ENCODE peak calls at places on chromosomes 16 and 17, in nine cellular contexts. W, N, M, P, F, V, Y, T and D are unnamed samples.

GRCh38 chr16:51155199-51155607 is 4.1 kb upstream of the SALL1 start:
- DNase-seq in W (peak), N (peak), M (peak), P (no peak), F (peak), V (no peak), Y (no peak), T (no peak), D (no peak)

GRCh38 chr17:2547176-2547575 is 35.5 kb upstream of the METTL16 start:
- DNase-seq in W (no peak), N (no peak), M (no peak), P (no peak), F (no peak), V (no peak), Y (no peak), T (no peak), D (peak)

GRCh38 chr17:7587420-7587786 is 2.5 kb downstream of the SOX15 start:
- DNase-seq in W (no peak), N (no peak), M (peak), P (no peak), F (no peak), V (no peak), Y (no peak), T (no peak), D (no peak)

GRCh38 chr16:16169615-16170014 is 53.7 kb downstream of the ABCC6 start:
- DNase-seq in W (no peak), N (no peak), M (no peak), P (no peak), F (no peak), V (no peak), Y (no peak), T (no peak), D (no peak)

GRCh38 chr16:75196826-75197225 is 10.1 kb downstream of the CTRB2 start:
- DNase-seq in W (no peak), N (no peak), M (no peak), P (no peak), F (no peak), V (no peak), Y (no peak), T (no peak), D (no peak)

GRCh38 chr17:81295031-81295677 is at the start of gene SLC38A10:
- DNase-seq in W (peak), N (peak), M (peak), P (peak), F (peak), V (peak), Y (peak), T (no peak), D (peak)

GRCh38 chr17:285751-286422 is 66.7 kb downstream of the RPH3AL start:
- DNase-seq in W (no peak), N (no peak), M (no peak), P (no peak), F (no peak), V (no peak), Y (no peak), T (no peak), D (no peak)

GRCh38 chr16:22424161-22424937 is 49.9 kb upstream of the CDR2 start:
- DNase-seq in W (no peak), N (peak), M (no peak), P (no peak), F (no peak), V (no peak), Y (no peak), T (no peak), D (no peak)

GRCh38 chr17:7308625-7309433 is 1.4 kb downstream of the EIF5A start:
- DNase-seq in W (peak), N (no peak), M (peak), P (peak), F (no peak), V (peak), Y (peak), T (no peak), D (peak)

GRCh38 chr17:36856169-36856568 is 81.1 kb upstream of the LHX1 start:
- DNase-seq in W (no peak), N (no peak), M (no peak), P (no peak), F (no peak), V (no peak), Y (no peak), T (no peak), D (no peak)

GRCh38 chr17:80678621-80679020 is 134.0 kb downstream of the RPTOR start:
- DNase-seq in W (no peak), N (no peak), M (peak), P (no peak), F (no peak), V (no peak), Y (no peak), T (no peak), D (no peak)

GRCh38 chr17:55264273-55264639 is 504 bp upstream of the HLF start:
- DNase-seq in W (no peak), N (no peak), M (no peak), P (no peak), F (no peak), V (no peak), Y (no peak), T (no peak), D (no peak)

GRCh38 chr17:51397361-51398127 is 137.2 kb downstream of the UTP18 start:
- DNase-seq in W (no peak), N (no peak), M (peak), P (no peak), F (no peak), V (no peak), Y (no peak), T (no peak), D (peak)

GRCh38 chr16:46629331-46629843 is 8.2 kb upstream of the SHCBP1 start:
- DNase-seq in W (peak), N (no peak), M (peak), P (no peak), F (no peak), V (no peak), Y (no peak), T (no peak), D (peak)

GRCh38 chr16:20938426-20938825 is 37.9 kb downstream of the LYRM1 start:
- DNase-seq in W (no peak), N (no peak), M (peak), P (no peak), F (no peak), V (no peak), Y (no peak), T (no peak), D (peak)

GRCh38 chr17:45920083-45920482 is 25.7 kb downstream of the MAPT start:
- DNase-seq in W (no peak), N (no peak), M (no peak), P (no peak), F (no peak), V (no peak), Y (no peak), T (no peak), D (no peak)

GRCh38 chr17:31371511-31372097 is 19.9 kb upstream of the RAB11FIP4 start:
- DNase-seq in W (no peak), N (no peak), M (no peak), P (no peak), F (no peak), V (no peak), Y (no peak), T (no peak), D (no peak)

GRCh38 chr17:57782642-57783337 is 37.7 kb upstream of the CCDC182 start:
- DNase-seq in W (no peak), N (no peak), M (no peak), P (peak), F (no peak), V (no peak), Y (no peak), T (no peak), D (no peak)

GRCh38 chr17:7626307-7626706 is 1.3 kb downstream of the SAT2 start:
- DNase-seq in W (no peak), N (no peak), M (no peak), P (no peak), F (no peak), V (no peak), Y (no peak), T (no peak), D (no peak)

GRCh38 chr17:78847052-78847451 is 6.4 kb upstream of the USP36 start:
- DNase-seq in W (no peak), N (no peak), M (no peak), P (no peak), F (no peak), V (no peak), Y (no peak), T (no peak), D (no peak)

GRCh38 chr17:19645608-19646250 is 2.8 kb upstream of the ALDH3A2 start:
- DNase-seq in W (peak), N (peak), M (peak), P (peak), F (peak), V (peak), Y (peak), T (no peak), D (no peak)

GRCh38 chr16:67842509-67843342 is 606 bp downstream of the THAP11 start:
- DNase-seq in W (peak), N (peak), M (no peak), P (peak), F (peak), V (peak), Y (peak), T (no peak), D (no peak)

GRCh38 chr17:63439682-63440081 is 6.4 kb downstream of the CYB561 start:
- DNase-seq in W (no peak), N (no peak), M (no peak), P (no peak), F (no peak), V (no peak), Y (no peak), T (no peak), D (no peak)

GRCh38 chr17:62780273-62780672 is 27.8 kb downstream of the MARCHF10 start:
- DNase-seq in W (no peak), N (no peak), M (no peak), P (no peak), F (no peak), V (no peak), Y (no peak), T (no peak), D (no peak)

GRCh38 chr16:19929062-19929511 is 44.4 kb upstream of the GPRC5B start:
- DNase-seq in W (no peak), N (no peak), M (no peak), P (no peak), F (no peak), V (no peak), Y (no peak), T (no peak), D (no peak)